ENCODE peak calls at places on chromosomes 12 and 14, in seven cellular contexts. B is activated CD4-positive, alpha-beta T cell treated with anti-CD3 and anti-CD28 coated beads, Interleukin-2, amount 50 U/mL, for 1 hour; U is T1000; Q is fibroblast of the aortic adventitia; Y is AG10803; S is T47D; H is Right ventricle myocardium superior. Z is an unnamed sample.

GRCh38 chr12:33427071-33427470 is 12.5 kb downstream of the SYT10 start:
- DNase-seq in B (no peak), U (no peak), Q (peak), Y (no peak), S (no peak), H (no peak), Z (no peak)

GRCh38 chr12:28535216-28535615 is 345.0 kb downstream of the CCDC91 start:
- DNase-seq in B (no peak), U (no peak), Q (peak), Y (peak), S (no peak), H (no peak), Z (no peak)

GRCh38 chr12:5073838-5074237 is 30.2 kb downstream of the KCNA5 start:
- DNase-seq in B (no peak), U (no peak), Q (peak), Y (peak), S (no peak), H (no peak), Z (no peak)

GRCh38 chr12:71071466-71072097 is 86.2 kb downstream of the TSPAN8 start:
- DNase-seq in B (no peak), U (no peak), Q (peak), Y (no peak), S (no peak), H (no peak), Z (no peak)

GRCh38 chr14:41607119-41607785 is 576 bp downstream of the LRFN5 start:
- DNase-seq in B (no peak), U (peak), Q (peak), Y (peak), S (no peak), H (peak), Z (no peak)

GRCh38 chr14:102050625-102051024 is 36.2 kb downstream of the HSP90AA1 start:
- DNase-seq in B (no peak), U (no peak), Q (peak), Y (peak), S (no peak), H (no peak), Z (no peak)

GRCh38 chr14:100062602-100063001 is 2.6 kb upstream of the EVL start:
- DNase-seq in B (no peak), U (no peak), Q (no peak), Y (no peak), S (no peak), H (no peak), Z (no peak)

GRCh38 chr12:131121705-131122405 is 168.1 kb downstream of the ADGRD1 start:
- DNase-seq in B (no peak), U (no peak), Q (no peak), Y (no peak), S (no peak), H (peak), Z (no peak)

GRCh38 chr12:131872154-131873046 is 22.0 kb upstream of the ULK1 start:
- DNase-seq in B (no peak), U (peak), Q (peak), Y (peak), S (peak), H (peak), Z (no peak)

GRCh38 chr14:99718031-99718810 is 34.1 kb downstream of the CYP46A1 start:
- DNase-seq in B (no peak), U (no peak), Q (no peak), Y (no peak), S (no peak), H (no peak), Z (no peak)

GRCh38 chr14:96584199-96584906 is 82.2 kb downstream of the PAPOLA start:
- DNase-seq in B (peak), U (no peak), Q (no peak), Y (no peak), S (peak), H (no peak), Z (no peak)

GRCh38 chr12:58443273-58443980 is 476.9 kb downstream of the LRIG3 start:
- DNase-seq in B (no peak), U (no peak), Q (peak), Y (peak), S (no peak), H (no peak), Z (no peak)

GRCh38 chr12:29544428-29545101 is 47.1 kb upstream of the OVCH1 start:
- DNase-seq in B (no peak), U (no peak), Q (no peak), Y (no peak), S (no peak), H (no peak), Z (no peak)

GRCh38 chr14:72891666-72892102 is 2.2 kb downstream of the DPF3 start:
- DNase-seq in B (no peak), U (no peak), Q (no peak), Y (no peak), S (no peak), H (no peak), Z (no peak)

GRCh38 chr12:127162902-127163301 is 1104.1 kb upstream of the TMEM132C start:
- DNase-seq in B (peak), U (no peak), Q (peak), Y (peak), S (no peak), H (no peak), Z (no peak)

GRCh38 chr14:29810657-29811056 is 117.0 kb downstream of the PRKD1 start:
- DNase-seq in B (no peak), U (no peak), Q (peak), Y (peak), S (no peak), H (no peak), Z (no peak)

GRCh38 chr12:15164997-15165659 is 56.1 kb downstream of the RERG start:
- DNase-seq in B (no peak), U (no peak), Q (no peak), Y (no peak), S (no peak), H (no peak), Z (no peak)

GRCh38 chr14:93032301-93032929 is 83.3 kb downstream of the ITPK1 start:
- DNase-seq in B (no peak), U (no peak), Q (peak), Y (peak), S (no peak), H (peak), Z (no peak)

GRCh38 chr14:99035712-99036593 is 236.0 kb downstream of the BCL11B start:
- DNase-seq in B (no peak), U (peak), Q (peak), Y (peak), S (no peak), H (peak), Z (no peak)

GRCh38 chr12:52155048-52155868 is 36.6 kb downstream of the KRT80 start:
- DNase-seq in B (peak), U (no peak), Q (peak), Y (peak), S (no peak), H (no peak), Z (no peak)

GRCh38 chr14:99564903-99565259 is 39.1 kb downstream of the CCDC85C start:
- DNase-seq in B (no peak), U (no peak), Q (no peak), Y (no peak), S (no peak), H (no peak), Z (no peak)

GRCh38 chr14:72416892-72417291 is 477.0 kb downstream of the DPF3 start:
- DNase-seq in B (no peak), U (no peak), Q (no peak), Y (no peak), S (peak), H (no peak), Z (no peak)

GRCh38 chr12:102950950-102951490 is 6.5 kb upstream of the ASCL1 start:
- DNase-seq in B (no peak), U (no peak), Q (no peak), Y (no peak), S (no peak), H (no peak), Z (no peak)

GRCh38 chr14:88895116-88895515 is 70.7 kb downstream of the TTC8 start:
- DNase-seq in B (no peak), U (peak), Q (peak), Y (peak), S (peak), H (no peak), Z (no peak)

GRCh38 chr12:89212339-89212771 is 139.9 kb downstream of the DUSP6 start:
- DNase-seq in B (no peak), U (no peak), Q (peak), Y (no peak), S (no peak), H (peak), Z (no peak)

GRCh38 chr12:112792306-112792705 is 758 bp downstream of the RPH3A start:
- DNase-seq in B (no peak), U (no peak), Q (no peak), Y (no peak), S (no peak), H (no peak), Z (no peak)

GRCh38 chr14:86574778-86575129 is 1044.8 kb downstream of the FLRT2 start:
- DNase-seq in B (no peak), U (no peak), Q (no peak), Y (peak), S (no peak), H (no peak), Z (no peak)

GRCh38 chr12:89621511-89621910 is 87.1 kb downstream of the ATP2B1 start:
- DNase-seq in B (no peak), U (no peak), Q (peak), Y (peak), S (no peak), H (no peak), Z (no peak)

GRCh38 chr14:103260629-103261124 is 73.4 kb upstream of the EIF5 start:
- DNase-seq in B (no peak), U (no peak), Q (peak), Y (peak), S (no peak), H (peak), Z (no peak)

GRCh38 chr12:93783827-93784226 is 106.7 kb downstream of the CRADD start:
- DNase-seq in B (peak), U (no peak), Q (no peak), Y (no peak), S (no peak), H (no peak), Z (no peak)

Z was measured in activated B cell treated with CpG ODN at 0.5 μM for 24 hours.